ENCODE peak calls at places on chromosomes 13 and 19, in nine cellular contexts. One of them, this sample, is unnamed.

GRCh38 chr13:24146961-24147569 is 13.5 kb upstream of the SPATA13 start:
- DNase-seq in gastrocnemius medialis: no peak
- DNase-seq in foreskin keratinocyte: no peak
- DNase-seq in upper lobe of right lung: no peak
- DNase-seq in CD4-positive, alpha-beta T cell: no peak
- DNase-seq in heart left ventricle: no peak
- DNase-seq in sigmoid colon: no peak
- DNase-seq in spleen: no peak
- DNase-seq in adrenal gland: no peak
- DNase-seq in this sample: no peak

GRCh38 chr19:51467864-51468544 is 9.8 kb upstream of the SIGLEC8 start:
- DNase-seq in gastrocnemius medialis: no peak
- DNase-seq in foreskin keratinocyte: no peak
- DNase-seq in upper lobe of right lung: no peak
- DNase-seq in CD4-positive, alpha-beta T cell: no peak
- DNase-seq in heart left ventricle: no peak
- DNase-seq in sigmoid colon: peak; percentile 27
- DNase-seq in spleen: peak; percentile 29
- DNase-seq in adrenal gland: no peak
- DNase-seq in this sample: no peak

GRCh38 chr13:52359534-52359933 is 46.4 kb downstream of the THSD1 start:
- DNase-seq in gastrocnemius medialis: no peak
- DNase-seq in foreskin keratinocyte: no peak
- DNase-seq in upper lobe of right lung: no peak
- DNase-seq in CD4-positive, alpha-beta T cell: no peak
- DNase-seq in heart left ventricle: no peak
- DNase-seq in sigmoid colon: no peak
- DNase-seq in spleen: no peak
- DNase-seq in adrenal gland: no peak
- DNase-seq in this sample: no peak

GRCh38 chr19:58021541-58022282 is 12.1 kb upstream of the ZSCAN1 start:
- DNase-seq in gastrocnemius medialis: no peak
- DNase-seq in foreskin keratinocyte: no peak
- DNase-seq in upper lobe of right lung: no peak
- DNase-seq in CD4-positive, alpha-beta T cell: peak; percentile 9
- DNase-seq in heart left ventricle: peak; percentile 66
- DNase-seq in sigmoid colon: peak; percentile 73
- DNase-seq in spleen: peak; percentile 35
- DNase-seq in adrenal gland: peak; percentile 25
- DNase-seq in this sample: no peak

GRCh38 chr19:35592226-35592625 is 6.3 kb downstream of the PMIS2 start:
- DNase-seq in gastrocnemius medialis: no peak
- DNase-seq in foreskin keratinocyte: no peak
- DNase-seq in upper lobe of right lung: no peak
- DNase-seq in CD4-positive, alpha-beta T cell: no peak
- DNase-seq in heart left ventricle: no peak
- DNase-seq in sigmoid colon: no peak
- DNase-seq in spleen: no peak
- DNase-seq in adrenal gland: peak; percentile 31
- DNase-seq in this sample: no peak

GRCh38 chr19:42271045-42271419 is 2.0 kb downstream of the CIC start:
- DNase-seq in gastrocnemius medialis: peak; percentile 69
- DNase-seq in foreskin keratinocyte: no peak
- DNase-seq in upper lobe of right lung: no peak
- DNase-seq in CD4-positive, alpha-beta T cell: no peak
- DNase-seq in heart left ventricle: peak; percentile 18
- DNase-seq in sigmoid colon: no peak
- DNase-seq in spleen: no peak
- DNase-seq in adrenal gland: no peak
- DNase-seq in this sample: no peak

GRCh38 chr13:74290324-74290773 is 156.1 kb upstream of the KLF12 start:
- DNase-seq in gastrocnemius medialis: peak; percentile 29
- DNase-seq in foreskin keratinocyte: peak; percentile 95
- DNase-seq in upper lobe of right lung: no peak
- DNase-seq in CD4-positive, alpha-beta T cell: peak; percentile 25
- DNase-seq in heart left ventricle: peak; percentile 40
- DNase-seq in sigmoid colon: no peak
- DNase-seq in spleen: no peak
- DNase-seq in adrenal gland: peak; percentile 39
- DNase-seq in this sample: peak; percentile 80

GRCh38 chr19:49871349-49871985 is 4.1 kb upstream of the PNKP start:
- DNase-seq in gastrocnemius medialis: no peak
- DNase-seq in foreskin keratinocyte: no peak
- DNase-seq in upper lobe of right lung: no peak
- DNase-seq in CD4-positive, alpha-beta T cell: no peak
- DNase-seq in heart left ventricle: no peak
- DNase-seq in sigmoid colon: no peak
- DNase-seq in spleen: no peak
- DNase-seq in adrenal gland: peak; percentile 53
- DNase-seq in this sample: no peak

GRCh38 chr13:99572131-99572530 is 70.9 kb downstream of the TM9SF2 start:
- DNase-seq in gastrocnemius medialis: no peak
- DNase-seq in foreskin keratinocyte: no peak
- DNase-seq in upper lobe of right lung: no peak
- DNase-seq in CD4-positive, alpha-beta T cell: no peak
- DNase-seq in heart left ventricle: no peak
- DNase-seq in sigmoid colon: no peak
- DNase-seq in spleen: no peak
- DNase-seq in adrenal gland: no peak
- DNase-seq in this sample: no peak

GRCh38 chr19:49132974-49133609 is 13.7 kb downstream of the PPFIA3 start:
- DNase-seq in gastrocnemius medialis: no peak
- DNase-seq in foreskin keratinocyte: no peak
- DNase-seq in upper lobe of right lung: peak; percentile 79
- DNase-seq in CD4-positive, alpha-beta T cell: no peak
- DNase-seq in heart left ventricle: peak; percentile 29
- DNase-seq in sigmoid colon: no peak
- DNase-seq in spleen: no peak
- DNase-seq in adrenal gland: peak; percentile 79
- DNase-seq in this sample: no peak

GRCh38 chr13:32917504-32917903 is 98.7 kb upstream of the KL start:
- DNase-seq in gastrocnemius medialis: no peak
- DNase-seq in foreskin keratinocyte: no peak
- DNase-seq in upper lobe of right lung: no peak
- DNase-seq in CD4-positive, alpha-beta T cell: no peak
- DNase-seq in heart left ventricle: no peak
- DNase-seq in sigmoid colon: no peak
- DNase-seq in spleen: no peak
- DNase-seq in adrenal gland: no peak
- DNase-seq in this sample: no peak

GRCh38 chr13:69287050-69287698 is 820.5 kb upstream of the ATXN8OS start:
- DNase-seq in gastrocnemius medialis: no peak
- DNase-seq in foreskin keratinocyte: no peak
- DNase-seq in upper lobe of right lung: no peak
- DNase-seq in CD4-positive, alpha-beta T cell: no peak
- DNase-seq in heart left ventricle: no peak
- DNase-seq in sigmoid colon: no peak
- DNase-seq in spleen: peak; percentile 12
- DNase-seq in adrenal gland: no peak
- DNase-seq in this sample: no peak

GRCh38 chr19:30044273-30045259 is 102.5 kb downstream of the URI1 start:
- DNase-seq in gastrocnemius medialis: no peak
- DNase-seq in foreskin keratinocyte: no peak
- DNase-seq in upper lobe of right lung: no peak
- DNase-seq in CD4-positive, alpha-beta T cell: no peak
- DNase-seq in heart left ventricle: no peak
- DNase-seq in sigmoid colon: no peak
- DNase-seq in spleen: no peak
- DNase-seq in adrenal gland: no peak
- DNase-seq in this sample: no peak

GRCh38 chr13:113544071-113544891 is 40.3 kb upstream of the TFDP1 start:
- DNase-seq in gastrocnemius medialis: no peak
- DNase-seq in foreskin keratinocyte: no peak
- DNase-seq in upper lobe of right lung: peak; percentile 46
- DNase-seq in CD4-positive, alpha-beta T cell: no peak
- DNase-seq in heart left ventricle: no peak
- DNase-seq in sigmoid colon: no peak
- DNase-seq in spleen: peak; percentile 64
- DNase-seq in adrenal gland: no peak
- DNase-seq in this sample: no peak

GRCh38 chr13:50131998-50132936 is 117.0 kb downstream of the KCNRG start:
- DNase-seq in gastrocnemius medialis: no peak
- DNase-seq in foreskin keratinocyte: no peak
- DNase-seq in upper lobe of right lung: no peak
- DNase-seq in CD4-positive, alpha-beta T cell: no peak
- DNase-seq in heart left ventricle: no peak
- DNase-seq in sigmoid colon: no peak
- DNase-seq in spleen: no peak
- DNase-seq in adrenal gland: no peak
- DNase-seq in this sample: no peak

GRCh38 chr13:110626510-110626909 is 11.2 kb downstream of the NAXD start:
- DNase-seq in gastrocnemius medialis: no peak
- DNase-seq in foreskin keratinocyte: no peak
- DNase-seq in upper lobe of right lung: no peak
- DNase-seq in CD4-positive, alpha-beta T cell: no peak
- DNase-seq in heart left ventricle: no peak
- DNase-seq in sigmoid colon: no peak
- DNase-seq in spleen: no peak
- DNase-seq in adrenal gland: no peak
- DNase-seq in this sample: no peak

GRCh38 chr13:48235100-48235813 is 2.3 kb downstream of the ITM2B start:
- DNase-seq in gastrocnemius medialis: peak; percentile 56
- DNase-seq in foreskin keratinocyte: no peak
- DNase-seq in upper lobe of right lung: no peak
- DNase-seq in CD4-positive, alpha-beta T cell: no peak
- DNase-seq in heart left ventricle: no peak
- DNase-seq in sigmoid colon: peak; percentile 68
- DNase-seq in spleen: no peak
- DNase-seq in adrenal gland: peak; percentile 45
- DNase-seq in this sample: no peak

GRCh38 chr19:4067396-4068057 is 828 bp upstream of the ZBTB7A start:
- DNase-seq in gastrocnemius medialis: no peak
- DNase-seq in foreskin keratinocyte: no peak
- DNase-seq in upper lobe of right lung: peak; percentile 80
- DNase-seq in CD4-positive, alpha-beta T cell: peak; percentile 42
- DNase-seq in heart left ventricle: peak; percentile 68
- DNase-seq in sigmoid colon: no peak
- DNase-seq in spleen: peak; percentile 92
- DNase-seq in adrenal gland: no peak
- DNase-seq in this sample: no peak
- TF ChIP-seq CTCF in gastrocnemius medialis: no peak
- TF ChIP-seq CTCF in foreskin keratinocyte: no peak
- TF ChIP-seq CTCF in upper lobe of right lung: no peak
- TF ChIP-seq CTCF in CD4-positive, alpha-beta T cell: peak; percentile 8
- TF ChIP-seq CTCF in heart left ventricle: no peak
- TF ChIP-seq CTCF in sigmoid colon: peak; percentile 16
- TF ChIP-seq CTCF in spleen: no peak
- TF ChIP-seq CTCF in adrenal gland: no peak
- TF ChIP-seq CTCF in this sample: no peak

DNA sequence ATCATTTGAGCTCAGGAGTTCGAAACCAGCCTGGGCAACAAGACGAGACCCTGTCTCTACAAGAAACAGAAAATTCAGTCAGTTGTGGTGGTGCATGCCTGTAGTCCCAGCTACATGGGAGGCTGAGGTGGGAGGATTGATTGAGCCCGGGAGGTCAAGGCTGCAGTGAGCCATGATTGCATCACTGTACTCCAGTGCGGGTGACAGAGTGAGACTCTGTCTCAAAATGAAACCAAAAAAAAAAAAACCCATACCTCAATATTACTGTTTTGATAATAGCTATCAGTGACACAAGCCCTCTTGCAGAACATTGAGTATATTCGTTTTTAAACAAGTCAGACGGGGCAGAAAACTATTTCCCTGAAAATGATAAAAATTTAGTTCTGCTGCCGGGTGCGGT is 16.2 kb downstream of the ZNF791 start:
- DNase-seq in gastrocnemius medialis: no peak
- DNase-seq in foreskin keratinocyte: no peak
- DNase-seq in upper lobe of right lung: peak; percentile 5
- DNase-seq in CD4-positive, alpha-beta T cell: no peak
- DNase-seq in heart left ventricle: no peak
- DNase-seq in sigmoid colon: no peak
- DNase-seq in spleen: no peak
- DNase-seq in adrenal gland: no peak
- DNase-seq in this sample: no peak
- H3K27ac ChIP-seq in gastrocnemius medialis: no peak overlapping the region
- H3K27ac ChIP-seq in foreskin keratinocyte: no peak overlapping the region
- H3K27ac ChIP-seq in upper lobe of right lung: no peak overlapping the region
- H3K27ac ChIP-seq in CD4-positive, alpha-beta T cell: no peak overlapping the region
- H3K27ac ChIP-seq in heart left ventricle: no peak overlapping the region
- H3K27ac ChIP-seq in sigmoid colon: no peak overlapping the region
- H3K27ac ChIP-seq in spleen: no peak overlapping the region
- H3K27ac ChIP-seq in adrenal gland: no peak overlapping the region
- H3K27ac ChIP-seq in this sample: no peak overlapping the region

GRCh38 chr13:65339236-65339635 is 1890.9 kb downstream of the PCDH9 start:
- DNase-seq in gastrocnemius medialis: no peak
- DNase-seq in foreskin keratinocyte: no peak
- DNase-seq in upper lobe of right lung: no peak
- DNase-seq in CD4-positive, alpha-beta T cell: no peak
- DNase-seq in heart left ventricle: no peak
- DNase-seq in sigmoid colon: no peak
- DNase-seq in spleen: no peak
- DNase-seq in adrenal gland: no peak
- DNase-seq in this sample: no peak

GRCh38 chr13:65336106-65336603 is 1894.0 kb downstream of the PCDH9 start:
- DNase-seq in gastrocnemius medialis: no peak
- DNase-seq in foreskin keratinocyte: no peak
- DNase-seq in upper lobe of right lung: no peak
- DNase-seq in CD4-positive, alpha-beta T cell: no peak
- DNase-seq in heart left ventricle: no peak
- DNase-seq in sigmoid colon: no peak
- DNase-seq in spleen: no peak
- DNase-seq in adrenal gland: no peak
- DNase-seq in this sample: no peak

GRCh38 chr13:65336916-65337315 is 1893.2 kb downstream of the PCDH9 start:
- DNase-seq in gastrocnemius medialis: no peak
- DNase-seq in foreskin keratinocyte: no peak
- DNase-seq in upper lobe of right lung: no peak
- DNase-seq in CD4-positive, alpha-beta T cell: no peak
- DNase-seq in heart left ventricle: no peak
- DNase-seq in sigmoid colon: no peak
- DNase-seq in spleen: no peak
- DNase-seq in adrenal gland: no peak
- DNase-seq in this sample: no peak
- TF ChIP-seq CTCF in gastrocnemius medialis: no peak
- TF ChIP-seq CTCF in foreskin keratinocyte: no peak
- TF ChIP-seq CTCF in upper lobe of right lung: no peak
- TF ChIP-seq CTCF in CD4-positive, alpha-beta T cell: no peak
- TF ChIP-seq CTCF in heart left ventricle: no peak
- TF ChIP-seq CTCF in sigmoid colon: no peak
- TF ChIP-seq CTCF in spleen: no peak
- TF ChIP-seq CTCF in adrenal gland: no peak
- TF ChIP-seq CTCF in this sample: no peak

DNA sequence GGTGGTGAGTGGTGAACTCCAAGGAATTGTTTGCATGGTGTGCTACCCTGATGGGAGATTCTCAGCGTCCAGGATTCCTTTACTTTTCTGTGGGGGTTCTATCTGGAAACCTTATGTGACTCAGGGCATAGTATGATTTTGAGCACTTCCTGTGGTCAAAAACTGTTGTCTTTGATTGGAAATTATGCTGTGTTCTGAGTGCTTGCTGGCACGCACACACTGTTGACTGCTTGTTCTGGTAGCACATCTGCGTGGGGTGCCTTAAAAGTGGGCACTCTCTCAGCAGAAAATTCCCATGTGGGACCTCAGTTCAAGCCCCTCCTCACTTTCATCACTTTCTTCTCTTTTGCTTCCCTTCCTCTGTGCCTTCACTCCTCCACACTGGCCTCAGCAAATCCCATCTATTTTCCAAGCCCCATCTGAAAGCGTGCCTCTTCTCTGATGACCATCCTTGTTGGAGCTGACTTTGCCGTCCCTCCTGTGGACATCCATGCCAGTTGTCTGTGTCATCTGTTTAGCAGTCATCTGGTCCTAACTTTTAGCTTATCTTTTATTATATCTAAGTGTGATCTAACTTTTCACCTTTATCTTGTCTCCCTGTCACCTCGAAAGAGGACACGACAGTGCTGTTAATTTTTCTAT is 56.4 kb upstream of the NPAS1 start:
- DNase-seq in gastrocnemius medialis: no peak
- DNase-seq in foreskin keratinocyte: no peak
- DNase-seq in upper lobe of right lung: no peak
- DNase-seq in CD4-positive, alpha-beta T cell: no peak
- DNase-seq in heart left ventricle: no peak
- DNase-seq in sigmoid colon: no peak
- DNase-seq in spleen: no peak
- DNase-seq in adrenal gland: no peak
- DNase-seq in this sample: no peak
- H3K27ac ChIP-seq in gastrocnemius medialis: no peak overlapping the region
- H3K27ac ChIP-seq in foreskin keratinocyte: no peak overlapping the region
- H3K27ac ChIP-seq in upper lobe of right lung: no peak overlapping the region
- H3K27ac ChIP-seq in CD4-positive, alpha-beta T cell: no peak overlapping the region
- H3K27ac ChIP-seq in heart left ventricle: peak overlapping the region; percentile 20
- H3K27ac ChIP-seq in sigmoid colon: no peak overlapping the region
- H3K27ac ChIP-seq in spleen: no peak overlapping the region
- H3K27ac ChIP-seq in adrenal gland: no peak overlapping the region
- H3K27ac ChIP-seq in this sample: peak overlapping the region; percentile 14

This sample was measured in RWPE1.